ENCODE peak calls at places on chromosome 6, in four cellular contexts. T is DND-41, P is body of pancreas, A is IMR-90. M is an unnamed sample.

GRCh38 chr6:138514860-138515540 is 15.7 kb upstream of the NHSL1 start:
- DNase-seq in T (peak; percentile 13), P (no peak), A (no peak), M (no peak)

GRCh38 chr6:44676826-44677433 is 289.4 kb downstream of the CDC5L start:
- DNase-seq in T (no peak), P (no peak), A (no peak), M (no peak)

GRCh38 chr6:51342393-51342792 is 523.7 kb downstream of the TFAP2B start:
- DNase-seq in T (no peak), P (no peak), A (no peak), M (no peak)

GRCh38 chr6:135319819-135320218 is 138.7 kb downstream of the MYB start:
- DNase-seq in T (no peak), P (no peak), A (no peak), M (no peak)

GRCh38 chr6:55913213-55914195 is 38.1 kb upstream of the BMP5 start:
- DNase-seq in T (no peak), P (no peak), A (peak; percentile 17), M (no peak)

GRCh38 chr6:147621280-147621679 is 112.8 kb downstream of the SAMD5 start:
- DNase-seq in T (no peak), P (no peak), A (peak; percentile 87), M (no peak)

GRCh38 chr6:63783096-63783495 is 147.5 kb downstream of the PHF3 start:
- DNase-seq in T (no peak), P (no peak), A (no peak), M (no peak)

GRCh38 chr6:168100011-168100802 is 21.2 kb upstream of the FRMD1 start:
- DNase-seq in T (no peak), P (no peak), A (no peak), M (peak; percentile 35)

GRCh38 chr6:23456396-23456795 is 669.6 kb upstream of the NRSN1 start:
- DNase-seq in T (no peak), P (no peak), A (peak; percentile 21), M (no peak)

GRCh38 chr6:157434349-157435016 is 53.5 kb downstream of the ZDHHC14 start:
- DNase-seq in T (no peak), P (peak; percentile 47), A (no peak), M (no peak)

GRCh38 chr6:3884007-3884745 is 35.0 kb downstream of the FAM50B start:
- DNase-seq in T (no peak), P (no peak), A (peak; percentile 83), M (no peak)

GRCh38 chr6:125947581-125947980 is 9.0 kb upstream of the HINT3 start:
- DNase-seq in T (no peak), P (no peak), A (peak; percentile 49), M (no peak)

GRCh38 chr6:116764961-116765841 is at the start of gene FAM162B:
- DNase-seq in T (no peak), P (no peak), A (peak; percentile 32), M (no peak)

GRCh38 chr6:25931411-25931709 is 869 bp upstream of the SLC17A2 start:
- DNase-seq in T (no peak), P (no peak), A (no peak), M (no peak)

GRCh38 chr6:74731921-74732320 is 473.9 kb downstream of the COL12A1 start:
- DNase-seq in T (no peak), P (no peak), A (peak; percentile 71), M (no peak)

GRCh38 chr6:105646391-105646867 is 243.5 kb upstream of the PREP start:
- DNase-seq in T (peak; percentile 45), P (no peak), A (peak; percentile 13), M (peak; percentile 11)

GRCh38 chr6:67210450-67210849 is 1424.6 kb upstream of the ADGRB3 start:
- DNase-seq in T (no peak), P (no peak), A (no peak), M (no peak)

GRCh38 chr6:36969988-36970891 is 15.7 kb downstream of the PI16 start:
- DNase-seq in T (no peak), P (no peak), A (no peak), M (no peak)

GRCh38 chr6:160110724-160111123 is 10.9 kb upstream of the SLC22A1 start:
- DNase-seq in T (no peak), P (no peak), A (peak; percentile 52), M (no peak)

GRCh38 chr6:79441222-79441621 is 96.0 kb downstream of the LCA5 start:
- DNase-seq in T (no peak), P (no peak), A (no peak), M (no peak)

GRCh38 chr6:27726620-27727023 is 185.6 kb downstream of the OR2B2 start:
- DNase-seq in T (no peak), P (no peak), A (peak; percentile 0), M (no peak)

GRCh38 chr6:136403166-136403980 is 113.7 kb upstream of the BCLAF1 start:
- DNase-seq in T (no peak), P (no peak), A (peak; percentile 97), M (no peak)

GRCh38 chr6:32462609-32463008 is 22.9 kb downstream of the HLA-DRA start:
- DNase-seq in T (no peak), P (no peak), A (no peak), M (no peak)

GRCh38 chr6:169051371-169051770 is 202.3 kb downstream of the THBS2 start:
- DNase-seq in T (no peak), P (no peak), A (peak; percentile 49), M (no peak)

GRCh38 chr6:128754658-128755256 is 128.2 kb upstream of the LAMA2 start:
- DNase-seq in T (no peak), P (no peak), A (no peak), M (no peak)

GRCh38 chr6:165701005-165701404 is 38.0 kb upstream of the PDE10A start:
- DNase-seq in T (no peak), P (no peak), A (peak; percentile 79), M (no peak)

GRCh38 chr6:35725721-35726438 is 11.0 kb upstream of the ARMC12 start:
- DNase-seq in T (no peak), P (peak; percentile 70), A (no peak), M (no peak)

GRCh38 chr6:36912583-36912982 is 26.8 kb downstream of the C6orf89 start:
- DNase-seq in T (peak; percentile 90), P (no peak), A (peak; percentile 89), M (peak; percentile 67)

DNA sequence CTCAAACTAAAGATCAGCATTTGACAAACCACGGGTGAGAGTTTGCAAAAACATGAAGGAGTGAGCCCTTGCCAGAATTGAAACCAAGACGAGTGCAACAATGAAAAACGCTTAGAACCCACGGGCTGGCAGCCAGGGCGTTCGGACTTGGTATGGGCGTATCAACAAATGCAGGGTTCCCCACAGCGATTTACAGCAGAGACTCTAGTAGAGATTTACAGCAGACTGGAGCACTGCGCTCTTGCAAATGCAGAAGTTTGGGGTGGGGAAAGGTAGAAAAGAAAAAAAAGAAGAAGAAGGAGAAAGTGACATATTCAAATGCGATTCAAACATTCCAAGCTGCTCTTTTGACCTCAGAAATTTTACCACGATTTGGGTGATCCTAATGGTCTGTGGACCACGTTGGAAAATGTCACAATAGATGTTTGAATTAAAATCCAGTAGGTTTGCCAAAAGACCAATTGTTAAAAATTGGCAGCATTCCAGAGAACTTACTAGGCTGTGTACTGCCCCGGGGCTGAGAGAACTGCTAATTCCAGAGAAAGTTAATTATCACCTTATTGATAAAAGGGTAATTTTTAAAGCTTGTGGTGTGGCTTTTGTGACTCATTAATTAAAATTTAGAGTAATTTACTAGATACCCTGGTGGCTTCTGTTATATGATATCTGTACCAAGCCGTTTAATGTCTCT is 3.4 kb downstream of the SCML4 start:
- DNase-seq in T (no peak), P (no peak), A (no peak), M (peak; percentile 62)
- H3K27ac ChIP-seq in T (no peak overlapping the region), P (peak overlapping the region; percentile 67), A (no peak overlapping the region), M (peak overlapping the region; percentile 92)

DNA sequence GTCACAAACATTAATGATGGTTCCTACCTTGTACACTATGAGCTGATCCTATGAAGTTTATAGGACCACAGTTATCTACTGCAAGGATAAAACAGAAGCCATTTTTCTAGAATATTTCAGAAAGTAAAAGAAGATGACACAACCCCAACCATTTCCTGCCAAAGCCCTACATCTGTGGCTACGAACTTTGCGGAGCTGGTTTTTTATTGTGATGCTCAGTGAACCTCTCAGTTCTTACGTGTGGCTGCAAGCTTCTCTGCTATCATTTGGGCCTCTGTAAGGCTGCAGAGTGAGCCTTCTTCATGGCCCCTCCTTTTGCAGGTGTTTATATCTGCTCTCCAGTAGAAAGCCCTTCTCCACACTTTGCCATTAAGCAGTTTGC is 17.8 kb upstream of the TAGAP start:
- DNase-seq in T (peak; percentile 76), P (no peak), A (no peak), M (peak; percentile 83)
- H3K27ac ChIP-seq in T (peak overlapping the region; percentile 80), P (no peak overlapping the region), A (no peak overlapping the region), M (peak overlapping the region; percentile 70)

DNA sequence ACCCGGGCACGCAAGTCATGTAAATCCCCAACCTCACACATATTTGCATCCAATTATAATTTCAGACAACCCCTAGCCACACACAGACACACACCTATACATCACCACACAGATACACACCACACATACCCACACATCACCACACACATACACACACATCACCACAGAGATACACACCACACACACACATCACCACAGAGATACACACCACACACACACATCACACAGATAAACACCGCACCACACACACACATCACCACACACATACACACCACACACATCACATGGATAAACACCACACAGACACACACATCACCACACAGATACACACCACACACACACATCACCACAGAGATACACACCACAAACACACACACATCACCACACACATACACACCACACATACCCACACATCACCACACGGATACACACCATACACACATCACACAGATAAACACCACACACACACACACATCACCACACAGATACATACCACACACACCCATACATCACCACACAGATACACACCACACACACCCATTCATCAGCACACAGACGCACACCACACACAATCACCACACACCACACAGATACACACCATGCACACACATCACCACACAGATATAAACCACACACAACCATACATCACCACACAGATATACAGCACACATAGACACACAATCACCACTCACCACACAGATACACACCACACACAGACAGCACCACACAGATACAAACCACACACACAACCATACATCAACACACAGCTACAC is 74.6 kb downstream of the GRM4 start:
- DNase-seq in T (no peak), P (no peak), A (no peak), M (no peak)
- H3K27ac ChIP-seq in T (no peak overlapping the region), P (no peak overlapping the region), A (no peak overlapping the region), M (no peak overlapping the region)

GRCh38 chr6:31430449-31430848 is 27.1 kb downstream of the MICA start:
- DNase-seq in T (no peak), P (no peak), A (no peak), M (no peak)
- H3K27ac ChIP-seq in T (no peak overlapping the region), P (no peak overlapping the region), A (no peak overlapping the region), M (no peak overlapping the region)

GRCh38 chr6:30589754-30590358 is 18.6 kb downstream of the ABCF1 start:
- DNase-seq in T (no peak), P (no peak), A (no peak), M (no peak)
- H3K27ac ChIP-seq in T (no peak overlapping the region), P (no peak overlapping the region), A (peak overlapping the region; percentile 85), M (no peak overlapping the region)

GRCh38 chr6:34324738-34325444 is 67.6 kb downstream of the NUDT3 start:
- DNase-seq in T (no peak), P (no peak), A (peak; percentile 57), M (no peak)
- H3K27ac ChIP-seq in T (no peak overlapping the region), P (no peak overlapping the region), A (no peak overlapping the region), M (peak overlapping the region; percentile 61)

GRCh38 chr6:7195330-7196018 is 87.7 kb downstream of the RREB1 start:
- DNase-seq in T (no peak), P (no peak), A (no peak), M (no peak)

GRCh38 chr6:7194657-7195056 is 86.9 kb downstream of the RREB1 start:
- DNase-seq in T (no peak), P (no peak), A (no peak), M (no peak)

GRCh38 chr6:7197752-7198151 is 90.0 kb downstream of the RREB1 start:
- DNase-seq in T (no peak), P (no peak), A (no peak), M (no peak)

GRCh38 chr6:7196685-7197283 is 89.0 kb downstream of the RREB1 start:
- DNase-seq in T (no peak), P (no peak), A (no peak), M (no peak)

GRCh38 chr6:7196019-7196402 is 88.2 kb downstream of the RREB1 start:
- DNase-seq in T (peak; percentile 11), P (no peak), A (no peak), M (no peak)
- H3K27ac ChIP-seq in T (no peak overlapping the region), P (peak overlapping the region; percentile 46), A (no peak overlapping the region), M (no peak overlapping the region)

M was measured in CD8-positive, alpha-beta memory T cell.